ENCODE peak calls at places on chromosomes 5 and 9, in eight cellular contexts. One of them, this sample, is unnamed.

GRCh38 chr9:113526231-113526746 is 62.8 kb downstream of the RGS3 start:
- DNase-seq in GM12891: no peak
- DNase-seq in HL-60: no peak
- DNase-seq in K562: no peak
- DNase-seq in sigmoid colon: no peak
- DNase-seq in breast epithelium: no peak
- DNase-seq in spleen: peak
- DNase-seq in HCT116: no peak
- DNase-seq in this sample: no peak

GRCh38 chr9:75265525-75265972 is 177.2 kb downstream of the OSTF1 start:
- DNase-seq in GM12891: peak
- DNase-seq in HL-60: peak
- DNase-seq in K562: peak
- DNase-seq in sigmoid colon: no peak
- DNase-seq in breast epithelium: no peak
- DNase-seq in spleen: no peak
- DNase-seq in HCT116: peak
- DNase-seq in this sample: no peak

GRCh38 chr5:136066705-136067271 is 38.0 kb downstream of the TGFBI start:
- DNase-seq in GM12891: no peak
- DNase-seq in HL-60: no peak
- DNase-seq in K562: no peak
- DNase-seq in sigmoid colon: peak
- DNase-seq in breast epithelium: no peak
- DNase-seq in spleen: no peak
- DNase-seq in HCT116: no peak
- DNase-seq in this sample: no peak

GRCh38 chr9:127777368-127777960 is 1.0 kb downstream of the SH2D3C start:
- DNase-seq in GM12891: no peak
- DNase-seq in HL-60: no peak
- DNase-seq in K562: no peak
- DNase-seq in sigmoid colon: no peak
- DNase-seq in breast epithelium: no peak
- DNase-seq in spleen: peak
- DNase-seq in HCT116: no peak
- DNase-seq in this sample: no peak

GRCh38 chr9:136784249-136784996 is 6.7 kb upstream of the TMEM141 start:
- DNase-seq in GM12891: no peak
- DNase-seq in HL-60: peak
- DNase-seq in K562: peak
- DNase-seq in sigmoid colon: no peak
- DNase-seq in breast epithelium: no peak
- DNase-seq in spleen: no peak
- DNase-seq in HCT116: peak
- DNase-seq in this sample: no peak

GRCh38 chr5:135441919-135442318 is 5.2 kb downstream of the DCANP1 start:
- DNase-seq in GM12891: no peak
- DNase-seq in HL-60: no peak
- DNase-seq in K562: no peak
- DNase-seq in sigmoid colon: peak
- DNase-seq in breast epithelium: no peak
- DNase-seq in spleen: no peak
- DNase-seq in HCT116: no peak
- DNase-seq in this sample: no peak

GRCh38 chr5:19733612-19734495 is 254.1 kb downstream of the CDH18 start:
- DNase-seq in GM12891: no peak
- DNase-seq in HL-60: no peak
- DNase-seq in K562: no peak
- DNase-seq in sigmoid colon: no peak
- DNase-seq in breast epithelium: no peak
- DNase-seq in spleen: peak
- DNase-seq in HCT116: no peak
- DNase-seq in this sample: no peak

GRCh38 chr9:111298831-111299603 is 31.0 kb downstream of the OR2K2 start:
- DNase-seq in GM12891: peak
- DNase-seq in HL-60: peak
- DNase-seq in K562: peak
- DNase-seq in sigmoid colon: peak
- DNase-seq in breast epithelium: no peak
- DNase-seq in spleen: no peak
- DNase-seq in HCT116: peak
- DNase-seq in this sample: no peak

GRCh38 chr5:174729075-174729680 is 4.8 kb downstream of the MSX2 start:
- DNase-seq in GM12891: no peak
- DNase-seq in HL-60: no peak
- DNase-seq in K562: no peak
- DNase-seq in sigmoid colon: no peak
- DNase-seq in breast epithelium: no peak
- DNase-seq in spleen: no peak
- DNase-seq in HCT116: no peak
- DNase-seq in this sample: no peak

GRCh38 chr9:35689601-35690446 is at the start of gene TPM2:
- DNase-seq in GM12891: peak
- DNase-seq in HL-60: no peak
- DNase-seq in K562: no peak
- DNase-seq in sigmoid colon: peak
- DNase-seq in breast epithelium: peak
- DNase-seq in spleen: no peak
- DNase-seq in HCT116: peak
- DNase-seq in this sample: no peak

GRCh38 chr9:6305954-6306563 is 22.1 kb upstream of the TPD52L3 start:
- DNase-seq in GM12891: no peak
- DNase-seq in HL-60: no peak
- DNase-seq in K562: peak
- DNase-seq in sigmoid colon: no peak
- DNase-seq in breast epithelium: no peak
- DNase-seq in spleen: no peak
- DNase-seq in HCT116: peak
- DNase-seq in this sample: no peak

DNA sequence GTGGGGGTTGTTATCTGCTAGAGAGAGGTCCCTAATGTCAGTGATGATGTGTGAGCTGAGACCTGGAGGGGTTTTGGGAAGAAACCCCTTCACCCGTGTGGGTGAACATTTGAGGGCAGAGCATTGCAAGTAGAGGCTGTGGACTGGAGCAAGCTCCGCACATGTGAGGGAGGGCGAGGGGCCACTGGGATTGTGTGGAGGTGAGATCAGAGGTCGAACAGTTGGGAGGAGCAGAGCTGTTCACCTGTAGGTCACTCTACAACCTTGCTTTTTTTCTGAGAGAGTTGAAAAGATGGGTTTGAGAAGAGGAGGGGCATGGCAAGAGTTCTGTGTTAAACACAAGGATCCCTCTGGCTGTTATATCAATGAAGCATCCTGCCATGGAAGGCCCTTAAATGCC is 480.4 kb upstream of the ZNF608 start:
- DNase-seq in GM12891: no peak
- DNase-seq in HL-60: no peak
- DNase-seq in K562: no peak
- DNase-seq in sigmoid colon: no peak
- DNase-seq in breast epithelium: no peak
- DNase-seq in spleen: no peak
- DNase-seq in HCT116: no peak
- DNase-seq in this sample: no peak
- TF ChIP-seq POLR2AphosphoS5 in GM12891: no peak
- TF ChIP-seq POLR2AphosphoS5 in HL-60: no peak
- TF ChIP-seq POLR2AphosphoS5 in K562: no peak
- TF ChIP-seq POLR2AphosphoS5 in sigmoid colon: no peak
- TF ChIP-seq POLR2AphosphoS5 in breast epithelium: no peak
- TF ChIP-seq POLR2AphosphoS5 in spleen: no peak
- TF ChIP-seq POLR2AphosphoS5 in HCT116: no peak
- TF ChIP-seq POLR2AphosphoS5 in this sample: no peak

GRCh38 chr9:94182532-94182931 is 76.6 kb upstream of the ZNF169 start:
- DNase-seq in GM12891: no peak
- DNase-seq in HL-60: no peak
- DNase-seq in K562: no peak
- DNase-seq in sigmoid colon: no peak
- DNase-seq in breast epithelium: no peak
- DNase-seq in spleen: no peak
- DNase-seq in HCT116: no peak
- DNase-seq in this sample: no peak
- TF ChIP-seq POLR2AphosphoS5 in GM12891: no peak
- TF ChIP-seq POLR2AphosphoS5 in HL-60: peak
- TF ChIP-seq POLR2AphosphoS5 in K562: no peak
- TF ChIP-seq POLR2AphosphoS5 in sigmoid colon: no peak
- TF ChIP-seq POLR2AphosphoS5 in breast epithelium: no peak
- TF ChIP-seq POLR2AphosphoS5 in spleen: no peak
- TF ChIP-seq POLR2AphosphoS5 in HCT116: peak
- TF ChIP-seq POLR2AphosphoS5 in this sample: no peak

GRCh38 chr5:137794863-137795262 is 40.7 kb upstream of the HNRNPA0 start:
- DNase-seq in GM12891: no peak
- DNase-seq in HL-60: no peak
- DNase-seq in K562: no peak
- DNase-seq in sigmoid colon: no peak
- DNase-seq in breast epithelium: no peak
- DNase-seq in spleen: no peak
- DNase-seq in HCT116: no peak
- DNase-seq in this sample: no peak

GRCh38 chr5:137802282-137803210 is 48.4 kb upstream of the HNRNPA0 start:
- DNase-seq in GM12891: no peak
- DNase-seq in HL-60: no peak
- DNase-seq in K562: no peak
- DNase-seq in sigmoid colon: no peak
- DNase-seq in breast epithelium: no peak
- DNase-seq in spleen: no peak
- DNase-seq in HCT116: no peak
- DNase-seq in this sample: no peak

GRCh38 chr5:137796279-137796678 is 42.1 kb upstream of the HNRNPA0 start:
- DNase-seq in GM12891: no peak
- DNase-seq in HL-60: no peak
- DNase-seq in K562: no peak
- DNase-seq in sigmoid colon: no peak
- DNase-seq in breast epithelium: no peak
- DNase-seq in spleen: no peak
- DNase-seq in HCT116: no peak
- DNase-seq in this sample: no peak

DNA sequence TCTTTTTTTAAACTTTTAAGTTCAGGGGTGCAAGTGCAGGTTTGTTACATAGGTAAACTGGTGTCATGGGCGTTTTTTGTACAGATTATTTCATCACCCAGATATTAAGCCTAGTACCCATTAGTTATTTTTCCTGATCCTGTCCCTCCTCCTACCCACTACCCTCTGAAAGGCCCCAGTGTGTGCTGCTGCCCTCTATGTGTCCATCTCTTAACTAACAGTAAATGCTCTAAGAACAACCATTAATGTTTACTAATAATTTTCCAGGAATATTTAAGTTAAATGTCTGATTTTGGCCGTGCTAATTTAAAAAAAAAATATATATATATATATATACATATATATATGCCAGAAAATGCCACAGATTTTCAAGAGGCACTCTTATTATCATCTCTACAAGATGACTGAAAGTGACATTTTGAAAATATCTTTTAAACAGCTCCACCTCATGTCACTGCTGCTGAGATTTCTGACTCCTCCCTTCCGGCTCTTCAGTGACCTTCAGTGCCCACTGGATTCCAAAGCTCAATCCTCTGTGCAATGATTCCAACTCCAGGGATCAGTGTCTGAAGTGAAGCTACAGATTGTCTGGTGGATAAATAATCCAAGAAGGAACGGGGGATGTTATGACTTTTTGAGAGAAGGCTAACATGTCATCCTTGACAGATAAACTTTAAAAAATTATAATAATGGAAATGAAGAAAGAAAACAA is 46.7 kb upstream of the HNRNPA0 start:
- DNase-seq in GM12891: no peak
- DNase-seq in HL-60: no peak
- DNase-seq in K562: no peak
- DNase-seq in sigmoid colon: no peak
- DNase-seq in breast epithelium: no peak
- DNase-seq in spleen: no peak
- DNase-seq in HCT116: no peak
- DNase-seq in this sample: no peak
- TF ChIP-seq POLR2AphosphoS5 in GM12891: no peak
- TF ChIP-seq POLR2AphosphoS5 in HL-60: no peak
- TF ChIP-seq POLR2AphosphoS5 in K562: no peak
- TF ChIP-seq POLR2AphosphoS5 in sigmoid colon: no peak
- TF ChIP-seq POLR2AphosphoS5 in breast epithelium: no peak
- TF ChIP-seq POLR2AphosphoS5 in spleen: no peak
- TF ChIP-seq POLR2AphosphoS5 in HCT116: no peak
- TF ChIP-seq POLR2AphosphoS5 in this sample: no peak

DNA sequence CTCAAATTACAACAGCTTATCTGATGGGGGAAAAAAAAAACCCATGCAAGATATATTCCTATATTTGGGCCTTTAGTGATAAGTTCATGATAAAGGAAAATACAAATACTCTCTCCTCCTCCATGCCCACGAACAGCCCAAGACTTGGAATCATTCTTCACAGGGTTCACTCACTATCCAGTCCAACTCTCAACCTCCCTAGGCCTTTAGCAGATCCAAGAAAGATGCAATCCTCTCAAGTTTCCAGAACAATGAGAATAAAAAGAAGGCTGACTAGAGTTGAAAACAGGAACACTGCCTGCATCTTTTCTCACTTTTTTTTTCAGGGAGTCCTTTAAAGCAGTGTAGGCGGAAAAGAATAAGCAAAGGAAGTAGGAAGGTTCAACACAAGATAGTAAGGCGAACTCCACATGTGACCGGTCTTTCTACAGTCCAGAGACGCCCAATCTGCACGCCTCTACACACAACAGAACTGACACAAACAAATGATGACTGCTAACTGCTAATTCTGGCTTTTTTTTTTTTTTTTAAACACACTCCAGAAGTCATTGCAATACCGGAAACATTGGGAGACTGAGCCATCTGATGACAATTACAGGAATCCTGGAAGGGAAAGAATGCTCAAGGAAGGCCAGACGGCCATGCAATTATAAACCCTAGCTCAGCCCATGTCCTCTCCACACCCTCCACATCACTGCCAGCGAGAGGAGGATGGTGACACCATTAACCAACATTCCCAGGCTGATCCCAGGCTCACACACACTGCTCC is 75.4 kb downstream of the BNC2 start:
- DNase-seq in GM12891: no peak
- DNase-seq in HL-60: no peak
- DNase-seq in K562: no peak
- DNase-seq in sigmoid colon: peak
- DNase-seq in breast epithelium: no peak
- DNase-seq in spleen: no peak
- DNase-seq in HCT116: no peak
- DNase-seq in this sample: no peak
- TF ChIP-seq POLR2AphosphoS5 in GM12891: no peak
- TF ChIP-seq POLR2AphosphoS5 in HL-60: no peak
- TF ChIP-seq POLR2AphosphoS5 in K562: no peak
- TF ChIP-seq POLR2AphosphoS5 in sigmoid colon: peak
- TF ChIP-seq POLR2AphosphoS5 in breast epithelium: peak
- TF ChIP-seq POLR2AphosphoS5 in spleen: no peak
- TF ChIP-seq POLR2AphosphoS5 in HCT116: no peak
- TF ChIP-seq POLR2AphosphoS5 in this sample: no peak